ENCODE peak calls at places on chromosomes 7 and 10, in nine cellular contexts. A, V, I, X, N, Z, L, J and W are unnamed samples.

GRCh38 chr7:106679153-106679931 is 18.4 kb upstream of the CCDC71L start:
- DNase-seq in Z (no peak), A (peak), L (peak), I (peak), J (peak), N (no peak), X (no peak), V (no peak), W (no peak)

GRCh38 chr10:21732067-21732772 is 198.2 kb downstream of the MLLT10 start:
- DNase-seq in A (peak), Z (no peak), L (no peak), I (peak), N (peak), J (no peak), X (no peak), V (peak), W (no peak)

GRCh38 chr10:119335671-119336353 is 128.4 kb downstream of the GRK5 start:
- DNase-seq in Z (no peak), I (peak), X (no peak), J (no peak), L (no peak), N (no peak), A (no peak), V (no peak), W (no peak)

GRCh38 chr7:127391591-127392181 is 822 bp downstream of the ZNF800 start:
- DNase-seq in L (peak), V (no peak), J (peak), I (peak), Z (no peak), A (peak), N (peak), X (peak), W (no peak)

GRCh38 chr7:36600869-36601530 is 123.3 kb downstream of the AOAH start:
- DNase-seq in L (no peak), I (peak), V (no peak), N (no peak), A (peak), X (peak), J (no peak), Z (peak), W (no peak)

GRCh38 chr10:75404335-75405200 is 3.0 kb upstream of the ZNF503 start:
- DNase-seq in X (no peak), I (no peak), V (no peak), L (peak), A (peak), Z (no peak), N (peak), J (no peak), W (no peak)

GRCh38 chr7:35021445-35021844 is 15.8 kb downstream of the DPY19L1 start:
- DNase-seq in J (no peak), N (no peak), I (no peak), X (no peak), A (no peak), L (no peak), Z (no peak), V (no peak), W (no peak)

GRCh38 chr10:88920198-88920597 is 32.4 kb downstream of the ACTA2 start:
- DNase-seq in N (no peak), A (peak), I (peak), X (no peak), L (no peak), V (no peak), J (no peak), Z (no peak), W (no peak)

GRCh38 chr7:30699706-30700495 is 17.6 kb upstream of the CRHR2 start:
- DNase-seq in X (no peak), N (peak), V (no peak), I (no peak), J (no peak), Z (no peak), A (no peak), L (no peak), W (no peak)

GRCh38 chr10:109618748-109619147 is 304.6 kb downstream of the XPNPEP1 start:
- DNase-seq in X (no peak), A (no peak), Z (no peak), I (no peak), J (no peak), N (no peak), V (no peak), L (no peak), W (no peak)

GRCh38 chr7:135147899-135148721 is at the start of gene TMEM140:
- DNase-seq in Z (no peak), I (peak), N (no peak), X (peak), V (no peak), A (peak), L (no peak), J (peak), W (no peak)

GRCh38 chr10:7458554-7458953 is 47.7 kb upstream of the SFMBT2 start:
- DNase-seq in Z (no peak), L (no peak), I (peak), A (no peak), X (no peak), V (no peak), N (no peak), J (no peak), W (no peak)

GRCh38 chr10:127833804-127834203 is 58.9 kb downstream of the CLRN3 start:
- DNase-seq in X (no peak), Z (no peak), N (no peak), A (no peak), J (no peak), V (no peak), L (no peak), I (no peak), W (peak)

GRCh38 chr7:130560972-130561371 is 69.1 kb downstream of the MEST start:
- DNase-seq in Z (no peak), J (peak), L (no peak), I (peak), N (no peak), X (peak), V (no peak), A (peak), W (no peak)

GRCh38 chr10:79941585-79942210 is 7.2 kb downstream of the SFTPD start:
- DNase-seq in V (no peak), L (no peak), A (no peak), X (no peak), Z (peak), N (no peak), J (no peak), I (no peak), W (peak)

GRCh38 chr10:113740850-113741249 is 10.6 kb upstream of the PLEKHS1 start:
- DNase-seq in X (no peak), Z (peak), J (no peak), A (no peak), L (peak), V (no peak), N (no peak), I (no peak), W (no peak)

GRCh38 chr10:21423850-21424249 is 101.6 kb downstream of the SKIDA1 start:
- DNase-seq in Z (no peak), X (no peak), V (no peak), A (no peak), J (no peak), I (no peak), N (no peak), L (no peak), W (no peak)

GRCh38 chr7:1521454-1521853 is 9.0 kb upstream of the MAFK start:
- DNase-seq in I (no peak), L (no peak), A (no peak), X (no peak), Z (no peak), N (no peak), V (no peak), J (no peak), W (no peak)

GRCh38 chr10:52541082-52541481 is 227.0 kb downstream of the DKK1 start:
- DNase-seq in A (peak), X (no peak), V (no peak), J (no peak), Z (no peak), N (no peak), L (no peak), I (peak), W (no peak)

GRCh38 chr7:11726251-11727155 is 105.5 kb downstream of the THSD7A start:
- DNase-seq in J (peak), I (peak), Z (no peak), X (no peak), V (no peak), L (no peak), N (no peak), A (peak), W (no peak)

GRCh38 chr7:149804106-149804505 is 30.7 kb upstream of the ZNF467 start:
- DNase-seq in I (no peak), J (no peak), X (no peak), L (no peak), N (no peak), Z (no peak), V (no peak), A (no peak), W (no peak)

GRCh38 chr7:117259626-117260025 is 63.2 kb downstream of the WNT2 start:
- DNase-seq in L (no peak), I (peak), Z (no peak), A (peak), N (no peak), V (no peak), X (no peak), J (no peak), W (no peak)

GRCh38 chr10:18984531-18984930 is 64.1 kb upstream of the MALRD1 start:
- DNase-seq in V (no peak), A (peak), I (no peak), L (no peak), Z (no peak), X (no peak), J (no peak), N (no peak), W (no peak)

GRCh38 chr10:117830832-117831231 is 215.9 kb downstream of the RAB11FIP2 start:
- DNase-seq in X (no peak), L (peak), N (peak), Z (no peak), J (no peak), V (no peak), A (no peak), I (no peak), W (no peak)

GRCh38 chr10:99331207-99331803 is 2.1 kb downstream of the CNNM1 start:
- DNase-seq in Z (no peak), X (peak), V (no peak), J (no peak), I (peak), L (no peak), N (no peak), A (no peak), W (no peak)

GRCh38 chr10:1050555-1050954 is 1.6 kb upstream of the IDI1 start:
- DNase-seq in V (no peak), A (no peak), I (no peak), L (peak), N (peak), X (peak), Z (no peak), J (peak), W (no peak)

DNA sequence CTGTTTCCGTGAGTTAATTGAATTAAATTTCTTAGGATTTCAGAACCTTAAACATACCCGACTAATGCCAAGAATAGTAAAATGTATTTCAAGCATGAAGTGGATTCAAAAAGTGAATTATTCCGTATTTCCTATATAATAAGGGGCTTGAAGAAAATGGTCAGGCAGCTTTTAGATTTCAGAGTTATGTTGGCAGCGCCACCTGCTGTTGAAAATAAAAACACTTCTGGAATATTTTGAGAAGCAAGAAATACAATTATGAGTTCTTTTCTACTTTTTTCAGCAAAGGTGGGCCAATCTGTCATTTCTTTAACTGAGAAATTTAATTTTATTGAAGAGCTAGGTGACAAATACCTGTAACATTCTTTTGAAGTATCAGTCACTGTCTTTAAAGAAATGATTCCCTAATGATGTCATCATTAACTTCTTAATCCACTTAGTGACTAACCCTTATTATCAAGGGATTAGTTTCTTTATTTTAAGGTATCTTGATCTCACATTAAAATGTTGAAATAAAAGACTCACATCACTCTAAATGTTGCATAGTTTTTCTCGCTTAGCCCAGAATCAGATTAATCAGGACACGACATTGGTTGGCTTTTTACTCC is 36.6 kb upstream of the AGR3 start:
- DNase-seq in I (peak), A (peak), L (no peak), N (no peak), V (no peak), X (no peak), Z (no peak), J (no peak), W (no peak)
- TF ChIP-seq CTCF in I (peak), A (peak), L (peak), N (peak), V (peak), X (peak), Z (peak), J (peak), W (peak)

GRCh38 chr10:27723436-27723835 is 22.2 kb downstream of the MKX start:
- DNase-seq in L (no peak), J (no peak), A (peak), Z (no peak), V (no peak), X (no peak), I (no peak), N (no peak), W (no peak)

GRCh38 chr10:27730041-27730440 is 15.6 kb downstream of the MKX start:
- DNase-seq in A (no peak), Z (no peak), X (no peak), N (no peak), L (no peak), I (no peak), V (no peak), J (no peak), W (no peak)

GRCh38 chr10:27720529-27720928 is 25.1 kb downstream of the MKX start:
- DNase-seq in J (no peak), Z (no peak), X (no peak), A (no peak), V (no peak), N (no peak), L (no peak), I (no peak), W (no peak)

GRCh38 chr10:27719052-27719451 is 26.6 kb downstream of the MKX start:
- DNase-seq in I (no peak), A (no peak), L (no peak), V (no peak), X (no peak), Z (no peak), J (no peak), N (no peak), W (no peak)

GRCh38 chr10:27724287-27724686 is 21.3 kb downstream of the MKX start:
- DNase-seq in I (no peak), V (no peak), X (no peak), Z (no peak), L (no peak), N (no peak), J (no peak), A (no peak), W (no peak)
- TF ChIP-seq CTCF in I (no peak), V (no peak), X (no peak), Z (peak), L (no peak), N (no peak), J (peak), A (no peak), W (peak)

GRCh38 chr10:115436999-115437398 is 343.8 kb downstream of the ATRNL1 start:
- DNase-seq in I (no peak), N (no peak), L (no peak), X (no peak), V (no peak), A (no peak), J (no peak), Z (no peak), W (no peak)

GRCh38 chr10:115427611-115428010 is 334.4 kb downstream of the ATRNL1 start:
- DNase-seq in J (no peak), N (no peak), I (no peak), L (no peak), A (no peak), V (no peak), Z (no peak), X (no peak), W (no peak)

GRCh38 chr10:115432188-115432819 is 339.1 kb downstream of the ATRNL1 start:
- DNase-seq in X (no peak), A (no peak), L (no peak), J (no peak), V (no peak), Z (no peak), I (peak), N (no peak), W (no peak)
- TF ChIP-seq CTCF in X (peak), A (no peak), L (no peak), J (peak), V (peak), Z (no peak), I (no peak), N (no peak), W (peak)

GRCh38 chr10:124461642-124462347 is at the start of gene LHPP:
- DNase-seq in Z (peak), X (peak), I (peak), V (peak), N (peak), J (peak), A (peak), L (peak), W (peak)
- TF ChIP-seq CTCF in Z (peak), X (peak), I (no peak), V (peak), N (peak), J (no peak), A (no peak), L (no peak), W (peak)

DNA sequence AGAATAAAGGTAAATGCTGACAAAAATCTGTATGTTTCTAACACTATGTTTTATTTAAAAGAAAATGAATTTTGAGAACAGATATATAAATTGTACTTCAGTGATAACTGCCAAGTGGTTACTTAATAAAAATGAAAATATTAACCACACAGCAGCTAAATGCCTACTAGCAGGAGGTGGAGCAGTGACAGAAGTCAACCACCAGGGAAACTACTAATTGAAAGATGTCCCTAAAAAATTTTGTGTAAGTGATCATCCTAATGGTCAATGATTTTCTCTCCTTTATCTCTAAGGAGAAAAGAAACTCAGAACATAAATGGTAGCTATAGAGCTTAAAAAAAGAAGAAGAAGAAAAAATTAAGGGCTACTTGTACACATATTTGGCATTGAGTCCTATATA is 22.9 kb downstream of the WNT16 start:
- DNase-seq in A (no peak), L (no peak), I (no peak), J (no peak), V (no peak), N (no peak), X (no peak), Z (no peak), W (no peak)
- TF ChIP-seq CTCF in A (peak), L (no peak), I (peak), J (no peak), V (peak), N (no peak), X (no peak), Z (peak), W (peak)